ENCODE peak calls at places on chromosomes 12 and 14, in six cellular contexts. F, A, K, V, Q and S are unnamed samples.

GRCh38 chr14:65062096-65063075 is 39.9 kb downstream of the MAX start:
- DNase-seq in V (no peak), F (no peak), K (no peak), Q (peak), A (no peak), S (no peak)

GRCh38 chr12:73225371-73225937 is 953.3 kb downstream of the TRHDE start:
- DNase-seq in Q (no peak), K (no peak), A (no peak), V (no peak), F (no peak), S (no peak)

GRCh38 chr12:106495354-106495965 is 87.3 kb upstream of the RFX4 start:
- DNase-seq in F (no peak), K (no peak), A (no peak), V (no peak), Q (no peak), S (no peak)

GRCh38 chr12:2076728-2077127 is 23.9 kb downstream of the CACNA1C start:
- DNase-seq in K (no peak), F (no peak), Q (no peak), A (no peak), V (no peak), S (no peak)

GRCh38 chr14:32950584-32950983 is 11.9 kb downstream of the NPAS3 start:
- DNase-seq in Q (no peak), F (no peak), V (no peak), A (no peak), K (no peak), S (no peak)

GRCh38 chr12:92146865-92147264 is 1.2 kb upstream of the BTG1 start:
- DNase-seq in A (no peak), K (no peak), Q (no peak), F (no peak), V (no peak), S (no peak)

GRCh38 chr12:4027412-4027811 is 154.2 kb upstream of the PARP11 start:
- DNase-seq in V (peak), F (no peak), Q (peak), A (no peak), K (no peak), S (no peak)

GRCh38 chr14:92503756-92504491 is 9.7 kb upstream of the RIN3 start:
- DNase-seq in V (no peak), K (no peak), Q (peak), F (no peak), A (peak), S (no peak)

GRCh38 chr12:132323171-132324010 is 6.0 kb downstream of the GALNT9 start:
- DNase-seq in Q (no peak), V (no peak), K (no peak), A (peak), F (no peak), S (no peak)

GRCh38 chr12:25988505-25988904 is 30.0 kb downstream of the RASSF8 start:
- DNase-seq in K (no peak), V (no peak), A (no peak), F (no peak), Q (no peak), S (no peak)

GRCh38 chr12:56695327-56696101 is 7.4 kb upstream of the PTGES3 start:
- DNase-seq in Q (peak), F (no peak), A (no peak), K (no peak), V (no peak), S (no peak)

GRCh38 chr12:110224379-110225304 is 56.4 kb upstream of the ATP2A2 start:
- DNase-seq in V (no peak), F (peak), K (peak), Q (peak), A (no peak), S (peak)

GRCh38 chr12:13435535-13435934 is 239.0 kb downstream of the EMP1 start:
- DNase-seq in V (no peak), A (peak), F (no peak), Q (peak), K (no peak), S (no peak)

GRCh38 chr14:54857830-54858269 is 44.8 kb downstream of the GCH1 start:
- DNase-seq in A (no peak), F (no peak), K (peak), V (no peak), Q (no peak), S (no peak)

GRCh38 chr14:100892496-100893227 is 10.9 kb downstream of the RTL1 start:
- DNase-seq in V (no peak), Q (no peak), K (no peak), F (no peak), A (no peak), S (no peak)

GRCh38 chr12:64431791-64432190 is 20.1 kb upstream of the TBK1 start:
- DNase-seq in V (no peak), K (no peak), A (no peak), F (no peak), Q (no peak), S (no peak)